ENCODE peak calls at places on chromosome 11, in nine cellular contexts. One of them, this sample, is unnamed.

GRCh38 chr11:44264761-44265160 is 45.2 kb downstream of the ALX4 start:
- DNase-seq in body of pancreas: no peak
- DNase-seq in stomach: no peak
- DNase-seq in astrocyte: no peak
- DNase-seq in NB4: no peak
- DNase-seq in brain microvascular endothelial cell: no peak
- DNase-seq in coronary artery: no peak
- DNase-seq in astrocyte of the spinal cord: no peak
- DNase-seq in AG10803: no peak
- DNase-seq in this sample: no peak

GRCh38 chr11:16815047-16815767 is 76.8 kb downstream of the C11orf58 start:
- DNase-seq in body of pancreas: peak; percentile 71
- DNase-seq in stomach: peak; percentile 40
- DNase-seq in astrocyte: no peak
- DNase-seq in NB4: peak; percentile 25
- DNase-seq in brain microvascular endothelial cell: no peak
- DNase-seq in coronary artery: peak; percentile 82
- DNase-seq in astrocyte of the spinal cord: peak; percentile 50
- DNase-seq in AG10803: peak; percentile 51
- DNase-seq in this sample: no peak

GRCh38 chr11:72578991-72579815 is 95.0 kb downstream of the PDE2A start:
- DNase-seq in body of pancreas: no peak
- DNase-seq in stomach: no peak
- DNase-seq in astrocyte: no peak
- DNase-seq in NB4: no peak
- DNase-seq in brain microvascular endothelial cell: no peak
- DNase-seq in coronary artery: no peak
- DNase-seq in astrocyte of the spinal cord: no peak
- DNase-seq in AG10803: no peak
- DNase-seq in this sample: no peak

GRCh38 chr11:27255447-27255828 is 107.6 kb downstream of the CCDC34 start:
- DNase-seq in body of pancreas: no peak
- DNase-seq in stomach: no peak
- DNase-seq in astrocyte: peak; percentile 98
- DNase-seq in NB4: no peak
- DNase-seq in brain microvascular endothelial cell: peak; percentile 90
- DNase-seq in coronary artery: no peak
- DNase-seq in astrocyte of the spinal cord: peak; percentile 90
- DNase-seq in AG10803: peak; percentile 97
- DNase-seq in this sample: no peak

GRCh38 chr11:120329556-120329955 is 4.5 kb downstream of the TLCD5 start:
- DNase-seq in body of pancreas: no peak
- DNase-seq in stomach: no peak
- DNase-seq in astrocyte: peak; percentile 45
- DNase-seq in NB4: no peak
- DNase-seq in brain microvascular endothelial cell: no peak
- DNase-seq in coronary artery: no peak
- DNase-seq in astrocyte of the spinal cord: no peak
- DNase-seq in AG10803: no peak
- DNase-seq in this sample: no peak

GRCh38 chr11:66691311-66691980 is 13.8 kb upstream of the RBM4B start:
- DNase-seq in body of pancreas: no peak
- DNase-seq in stomach: no peak
- DNase-seq in astrocyte: no peak
- DNase-seq in NB4: no peak
- DNase-seq in brain microvascular endothelial cell: no peak
- DNase-seq in coronary artery: no peak
- DNase-seq in astrocyte of the spinal cord: no peak
- DNase-seq in AG10803: no peak
- DNase-seq in this sample: no peak

GRCh38 chr11:43582837-43583462 is 97.6 kb upstream of the HSD17B12 start:
- DNase-seq in body of pancreas: no peak
- DNase-seq in stomach: no peak
- DNase-seq in astrocyte: no peak
- DNase-seq in NB4: no peak
- DNase-seq in brain microvascular endothelial cell: no peak
- DNase-seq in coronary artery: no peak
- DNase-seq in astrocyte of the spinal cord: no peak
- DNase-seq in AG10803: no peak
- DNase-seq in this sample: no peak

GRCh38 chr11:95134491-95134890 is 44.8 kb downstream of the ENDOD1 start:
- DNase-seq in body of pancreas: no peak
- DNase-seq in stomach: no peak
- DNase-seq in astrocyte: peak; percentile 80
- DNase-seq in NB4: no peak
- DNase-seq in brain microvascular endothelial cell: peak; percentile 63
- DNase-seq in coronary artery: no peak
- DNase-seq in astrocyte of the spinal cord: peak; percentile 44
- DNase-seq in AG10803: peak; percentile 65
- DNase-seq in this sample: peak; percentile 99

GRCh38 chr11:60984616-60985015 is 13.1 kb downstream of the CD6 start:
- DNase-seq in body of pancreas: no peak
- DNase-seq in stomach: no peak
- DNase-seq in astrocyte: no peak
- DNase-seq in NB4: no peak
- DNase-seq in brain microvascular endothelial cell: no peak
- DNase-seq in coronary artery: no peak
- DNase-seq in astrocyte of the spinal cord: no peak
- DNase-seq in AG10803: no peak
- DNase-seq in this sample: no peak

GRCh38 chr11:47177846-47178245 is 1.2 kb upstream of the ARFGAP2 start:
- DNase-seq in body of pancreas: no peak
- DNase-seq in stomach: no peak
- DNase-seq in astrocyte: no peak
- DNase-seq in NB4: no peak
- DNase-seq in brain microvascular endothelial cell: no peak
- DNase-seq in coronary artery: no peak
- DNase-seq in astrocyte of the spinal cord: no peak
- DNase-seq in AG10803: no peak
- DNase-seq in this sample: no peak

GRCh38 chr11:101860694-101861371 is 54.0 kb upstream of the CEP126 start:
- DNase-seq in body of pancreas: peak; percentile 41
- DNase-seq in stomach: peak; percentile 38
- DNase-seq in astrocyte: peak; percentile 39
- DNase-seq in NB4: peak; percentile 51
- DNase-seq in brain microvascular endothelial cell: peak; percentile 61
- DNase-seq in coronary artery: no peak
- DNase-seq in astrocyte of the spinal cord: peak; percentile 69
- DNase-seq in AG10803: peak; percentile 79
- DNase-seq in this sample: peak; percentile 68

GRCh38 chr11:120305286-120305685 is 19.8 kb upstream of the TLCD5 start:
- DNase-seq in body of pancreas: no peak
- DNase-seq in stomach: peak; percentile 52
- DNase-seq in astrocyte: no peak
- DNase-seq in NB4: no peak
- DNase-seq in brain microvascular endothelial cell: no peak
- DNase-seq in coronary artery: no peak
- DNase-seq in astrocyte of the spinal cord: no peak
- DNase-seq in AG10803: no peak
- DNase-seq in this sample: peak; percentile 60

GRCh38 chr11:83549984-83550667 is 264.0 kb upstream of the CCDC90B start:
- DNase-seq in body of pancreas: no peak
- DNase-seq in stomach: no peak
- DNase-seq in astrocyte: no peak
- DNase-seq in NB4: no peak
- DNase-seq in brain microvascular endothelial cell: no peak
- DNase-seq in coronary artery: no peak
- DNase-seq in astrocyte of the spinal cord: no peak
- DNase-seq in AG10803: no peak
- DNase-seq in this sample: no peak

GRCh38 chr11:121453589-121454299 is 977 bp upstream of the SORL1-AS1 start:
- DNase-seq in body of pancreas: no peak
- DNase-seq in stomach: no peak
- DNase-seq in astrocyte: no peak
- DNase-seq in NB4: no peak
- DNase-seq in brain microvascular endothelial cell: no peak
- DNase-seq in coronary artery: no peak
- DNase-seq in astrocyte of the spinal cord: no peak
- DNase-seq in AG10803: no peak
- DNase-seq in this sample: no peak

GRCh38 chr11:110184974-110185597 is 91.9 kb downstream of the ZC3H12C start:
- DNase-seq in body of pancreas: peak; percentile 83
- DNase-seq in stomach: no peak
- DNase-seq in astrocyte: peak; percentile 66
- DNase-seq in NB4: no peak
- DNase-seq in brain microvascular endothelial cell: peak; percentile 57
- DNase-seq in coronary artery: no peak
- DNase-seq in astrocyte of the spinal cord: peak; percentile 94
- DNase-seq in AG10803: peak; percentile 8
- DNase-seq in this sample: peak; percentile 86

GRCh38 chr11:36350137-36350513 is 54.0 kb downstream of the PRR5L start:
- DNase-seq in body of pancreas: no peak
- DNase-seq in stomach: no peak
- DNase-seq in astrocyte: no peak
- DNase-seq in NB4: peak; percentile 4
- DNase-seq in brain microvascular endothelial cell: no peak
- DNase-seq in coronary artery: no peak
- DNase-seq in astrocyte of the spinal cord: no peak
- DNase-seq in AG10803: no peak
- DNase-seq in this sample: no peak
- H3K4me3 ChIP-seq in body of pancreas: no peak overlapping the region
- H3K4me3 ChIP-seq in stomach: no peak overlapping the region
- H3K4me3 ChIP-seq in astrocyte: no peak overlapping the region
- H3K4me3 ChIP-seq in NB4: no peak overlapping the region
- H3K4me3 ChIP-seq in brain microvascular endothelial cell: no peak overlapping the region
- H3K4me3 ChIP-seq in coronary artery: no peak overlapping the region
- H3K4me3 ChIP-seq in astrocyte of the spinal cord: no peak overlapping the region
- H3K4me3 ChIP-seq in AG10803: no peak overlapping the region
- H3K4me3 ChIP-seq in this sample: no peak overlapping the region

DNA sequence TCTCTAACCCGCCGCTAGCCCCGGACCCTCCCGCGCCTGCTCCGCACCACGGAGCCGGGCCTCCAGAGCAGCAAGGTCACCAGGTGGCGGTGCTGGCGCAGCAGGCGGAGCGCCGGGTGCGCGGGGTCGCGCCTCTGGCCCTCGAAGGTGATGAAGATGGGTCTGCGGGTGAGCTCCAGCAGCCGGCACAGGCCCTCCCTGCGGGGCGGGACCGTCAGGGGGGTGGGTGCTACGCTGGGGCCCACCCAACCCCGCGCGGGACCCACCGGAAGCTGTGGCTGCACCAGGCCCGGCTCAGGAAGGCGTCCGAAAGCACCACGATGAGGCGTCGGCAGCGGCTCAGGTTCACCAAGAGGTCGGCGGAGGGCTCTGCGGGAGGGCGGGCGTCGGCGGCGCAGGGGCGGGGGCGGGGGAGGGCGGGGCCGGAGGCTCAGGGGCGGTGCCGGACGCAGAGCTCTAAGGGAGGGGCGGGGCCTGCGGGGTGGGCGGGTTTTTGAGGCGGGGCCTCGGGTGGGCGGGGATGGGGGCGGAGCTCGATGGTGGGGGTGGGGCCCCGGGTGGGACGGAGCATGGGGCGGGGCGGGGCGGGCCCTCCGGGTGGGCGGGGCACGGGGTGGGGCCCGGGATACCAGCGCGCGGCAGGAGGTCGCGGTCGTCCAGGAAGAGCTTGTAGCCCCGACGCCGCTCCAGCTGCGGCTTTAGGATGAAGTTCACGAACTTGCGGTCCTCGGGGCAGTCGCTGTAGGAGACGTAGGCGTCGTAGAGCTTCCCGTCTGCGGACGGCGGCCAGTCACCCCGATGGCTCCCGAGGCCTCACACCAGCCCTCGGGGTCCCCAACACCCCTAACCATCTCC is 7.8 kb downstream of the SIGIRR start:
- DNase-seq in body of pancreas: peak; percentile 80
- DNase-seq in stomach: peak; percentile 78
- DNase-seq in astrocyte: peak; percentile 52
- DNase-seq in NB4: peak; percentile 91
- DNase-seq in brain microvascular endothelial cell: peak; percentile 71
- DNase-seq in coronary artery: no peak
- DNase-seq in astrocyte of the spinal cord: peak; percentile 74
- DNase-seq in AG10803: peak; percentile 75
- DNase-seq in this sample: peak; percentile 90
- TF ChIP-seq CTCF in body of pancreas: peak; percentile 6
- TF ChIP-seq CTCF in stomach: no peak
- TF ChIP-seq CTCF in astrocyte: no peak
- TF ChIP-seq CTCF in NB4: no peak
- TF ChIP-seq CTCF in brain microvascular endothelial cell: no peak
- TF ChIP-seq CTCF in coronary artery: no peak
- TF ChIP-seq CTCF in astrocyte of the spinal cord: no peak
- TF ChIP-seq CTCF in AG10803: no peak
- TF ChIP-seq CTCF in this sample: no peak

DNA sequence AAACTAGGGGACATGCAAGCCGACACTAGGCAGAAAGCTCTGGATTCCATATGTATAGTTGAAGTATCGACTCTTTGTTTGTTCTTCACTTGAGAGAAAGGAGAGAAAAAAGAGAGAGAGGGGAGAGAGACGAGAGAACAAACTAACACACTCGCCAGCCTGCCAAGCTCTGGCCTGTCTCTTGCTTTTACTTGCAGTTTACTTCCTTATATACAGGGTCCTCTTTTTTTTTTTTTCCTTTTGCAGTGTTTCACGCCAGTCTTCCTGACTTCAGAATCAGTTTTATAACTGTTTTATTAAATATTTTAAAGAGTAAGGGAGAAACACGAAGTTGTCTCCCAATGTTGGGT is 19.9 kb downstream of the TEAD1 start:
- DNase-seq in body of pancreas: peak; percentile 43
- DNase-seq in stomach: peak; percentile 61
- DNase-seq in astrocyte: no peak
- DNase-seq in NB4: no peak
- DNase-seq in brain microvascular endothelial cell: no peak
- DNase-seq in coronary artery: no peak
- DNase-seq in astrocyte of the spinal cord: no peak
- DNase-seq in AG10803: no peak
- DNase-seq in this sample: no peak
- H3K4me3 ChIP-seq in body of pancreas: no peak overlapping the region
- H3K4me3 ChIP-seq in stomach: peak overlapping the region; percentile 5
- H3K4me3 ChIP-seq in astrocyte: peak overlapping the region; percentile 36
- H3K4me3 ChIP-seq in NB4: no peak overlapping the region
- H3K4me3 ChIP-seq in brain microvascular endothelial cell: peak overlapping the region; percentile 27
- H3K4me3 ChIP-seq in coronary artery: peak overlapping the region; percentile 52
- H3K4me3 ChIP-seq in astrocyte of the spinal cord: peak overlapping the region; percentile 14
- H3K4me3 ChIP-seq in AG10803: peak overlapping the region; percentile 36
- H3K4me3 ChIP-seq in this sample: no peak overlapping the region

GRCh38 chr11:64353761-64354506 is 5.0 kb upstream of the RPS6KA4 start:
- DNase-seq in body of pancreas: no peak
- DNase-seq in stomach: no peak
- DNase-seq in astrocyte: no peak
- DNase-seq in NB4: no peak
- DNase-seq in brain microvascular endothelial cell: no peak
- DNase-seq in coronary artery: no peak
- DNase-seq in astrocyte of the spinal cord: no peak
- DNase-seq in AG10803: no peak
- DNase-seq in this sample: no peak

GRCh38 chr11:64356498-64357411 is 2.2 kb upstream of the RPS6KA4 start:
- DNase-seq in body of pancreas: peak; percentile 59
- DNase-seq in stomach: peak; percentile 57
- DNase-seq in astrocyte: no peak
- DNase-seq in NB4: peak; percentile 80
- DNase-seq in brain microvascular endothelial cell: no peak
- DNase-seq in coronary artery: peak; percentile 69
- DNase-seq in astrocyte of the spinal cord: peak; percentile 38
- DNase-seq in AG10803: peak; percentile 29
- DNase-seq in this sample: peak; percentile 61

GRCh38 chr11:64357446-64357845 is 1.5 kb upstream of the RPS6KA4 start:
- DNase-seq in body of pancreas: no peak
- DNase-seq in stomach: no peak
- DNase-seq in astrocyte: no peak
- DNase-seq in NB4: no peak
- DNase-seq in brain microvascular endothelial cell: no peak
- DNase-seq in coronary artery: peak; percentile 74
- DNase-seq in astrocyte of the spinal cord: no peak
- DNase-seq in AG10803: no peak
- DNase-seq in this sample: no peak

GRCh38 chr11:64353101-64353738 is 5.7 kb upstream of the RPS6KA4 start:
- DNase-seq in body of pancreas: peak; percentile 55
- DNase-seq in stomach: no peak
- DNase-seq in astrocyte: no peak
- DNase-seq in NB4: no peak
- DNase-seq in brain microvascular endothelial cell: no peak
- DNase-seq in coronary artery: peak; percentile 69
- DNase-seq in astrocyte of the spinal cord: no peak
- DNase-seq in AG10803: no peak
- DNase-seq in this sample: no peak

GRCh38 chr11:64355078-64355940 is 3.7 kb upstream of the RPS6KA4 start:
- DNase-seq in body of pancreas: peak; percentile 92
- DNase-seq in stomach: peak; percentile 85
- DNase-seq in astrocyte: peak; percentile 59
- DNase-seq in NB4: peak; percentile 97
- DNase-seq in brain microvascular endothelial cell: peak; percentile 65
- DNase-seq in coronary artery: peak; percentile 87
- DNase-seq in astrocyte of the spinal cord: peak; percentile 81
- DNase-seq in AG10803: peak; percentile 71
- DNase-seq in this sample: peak; percentile 74
- TF ChIP-seq CTCF in body of pancreas: peak; percentile 94
- TF ChIP-seq CTCF in stomach: peak; percentile 68
- TF ChIP-seq CTCF in astrocyte: peak; percentile 45
- TF ChIP-seq CTCF in NB4: peak; percentile 89
- TF ChIP-seq CTCF in brain microvascular endothelial cell: peak; percentile 89
- TF ChIP-seq CTCF in coronary artery: peak; percentile 48
- TF ChIP-seq CTCF in astrocyte of the spinal cord: peak; percentile 92
- TF ChIP-seq CTCF in AG10803: peak; percentile 64
- TF ChIP-seq CTCF in this sample: peak; percentile 76

This sample was measured in epithelial cell of esophagus.